ENCODE peak calls at places on chromosomes 16 and 17, in eight cellular contexts. Q is vagina, P is GM12892, K is GM12891, C is sigmoid colon, J is spleen, I is SK-N-SH, X is endothelial cell of umbilical vein. G is an unnamed sample.

GRCh38 chr16:67926181-67926742 is 5.4 kb downstream of the CTRL start:
- DNase-seq in X (peak), C (no peak), J (peak), K (no peak), I (no peak), Q (no peak), P (no peak), G (peak)

GRCh38 chr16:51305337-51305736 is 154.3 kb upstream of the SALL1 start:
- DNase-seq in I (no peak), P (no peak), C (no peak), Q (no peak), K (no peak), J (no peak), X (no peak), G (no peak)

GRCh38 chr16:47565454-47565853 is 104.3 kb downstream of the PHKB start:
- DNase-seq in K (no peak), X (peak), I (no peak), Q (no peak), C (peak), J (no peak), P (no peak), G (no peak)

GRCh38 chr17:76267051-76267576 is 2.0 kb downstream of the UBALD2 start:
- DNase-seq in P (no peak), I (no peak), K (no peak), J (no peak), C (no peak), Q (no peak), X (no peak), G (no peak)

GRCh38 chr16:460787-461186 is 35.3 kb downstream of the RAB11FIP3 start:
- DNase-seq in C (no peak), K (no peak), I (no peak), P (no peak), Q (no peak), X (no peak), J (no peak), G (no peak)

GRCh38 chr16:81823111-81823510 is 44.0 kb downstream of the PLCG2 start:
- DNase-seq in Q (no peak), K (no peak), P (no peak), J (peak), I (no peak), X (peak), C (no peak), G (no peak)

GRCh38 chr16:88005148-88005547 is 53.9 kb downstream of the BANP start:
- DNase-seq in K (no peak), X (no peak), P (no peak), I (peak), C (peak), J (no peak), Q (no peak), G (no peak)

GRCh38 chr16:10410469-10410868 is 24.6 kb downstream of the ATF7IP2 start:
- DNase-seq in X (no peak), Q (no peak), I (no peak), C (no peak), K (no peak), P (no peak), J (no peak), G (no peak)

GRCh38 chr17:27240802-27241155 is 53.1 kb upstream of the WSB1 start:
- DNase-seq in Q (no peak), J (no peak), C (no peak), K (no peak), I (no peak), X (no peak), P (no peak), G (no peak)

GRCh38 chr17:30101686-30102390 is 14.8 kb upstream of the NSRP1 start:
- DNase-seq in P (no peak), I (no peak), X (peak), J (no peak), C (no peak), K (no peak), Q (no peak), G (no peak)

GRCh38 chr17:27975146-27976011 is 67.1 kb upstream of the NLK start:
- DNase-seq in I (no peak), P (no peak), Q (no peak), X (peak), J (no peak), K (no peak), C (no peak), G (no peak)

GRCh38 chr16:26594666-26595065 is 472.1 kb upstream of the C16orf82 start:
- DNase-seq in I (no peak), J (no peak), C (no peak), Q (no peak), P (no peak), K (no peak), X (no peak), G (no peak)

GRCh38 chr17:2233441-2233947 is 70.1 kb downstream of the SMG6 start:
- DNase-seq in P (no peak), Q (no peak), I (no peak), J (no peak), K (no peak), X (peak), C (peak), G (no peak)

GRCh38 chr16:67490330-67491096 is 7.2 kb upstream of the AGRP start:
- DNase-seq in P (no peak), K (no peak), X (no peak), C (no peak), Q (no peak), J (no peak), I (no peak), G (no peak)

GRCh38 chr17:17851101-17851500 is 14.3 kb upstream of the SREBF1 start:
- DNase-seq in Q (no peak), P (no peak), C (no peak), J (no peak), I (no peak), K (no peak), X (no peak), G (no peak)

GRCh38 chr17:59121901-59122480 is 15.3 kb upstream of the TRIM37 start:
- DNase-seq in X (no peak), I (no peak), Q (no peak), P (no peak), C (no peak), K (no peak), J (no peak), G (no peak)

GRCh38 chr16:82651921-82652601 is 25.3 kb downstream of the CDH13 start:
- DNase-seq in X (no peak), I (no peak), K (no peak), C (peak), J (no peak), Q (no peak), P (no peak), G (no peak)

GRCh38 chr17:26818736-26819135 is 475.2 kb upstream of the WSB1 start:
- DNase-seq in J (no peak), P (no peak), X (peak), C (no peak), I (no peak), K (no peak), Q (no peak), G (no peak)

GRCh38 chr16:19182487-19182886 is 14.4 kb downstream of the SYT17 start:
- DNase-seq in J (no peak), Q (no peak), K (no peak), P (no peak), X (no peak), C (no peak), I (no peak), G (no peak)

GRCh38 chr17:8719291-8720246 is 25.1 kb downstream of the CCDC42 start:
- DNase-seq in I (no peak), K (no peak), X (no peak), P (no peak), C (no peak), Q (no peak), J (no peak), G (no peak)

GRCh38 chr17:44919885-44920564 is 4.7 kb upstream of the GFAP start:
- DNase-seq in C (peak), K (peak), X (peak), I (peak), P (peak), J (peak), Q (no peak), G (peak)

GRCh38 chr16:19284207-19284606 is 1.3 kb upstream of the CLEC19A start:
- DNase-seq in J (no peak), P (no peak), X (no peak), Q (no peak), C (no peak), K (no peak), I (no peak), G (peak)

GRCh38 chr17:83081561-83082201 is 2.3 kb downstream of the METRNL start:
- DNase-seq in P (no peak), Q (no peak), J (peak), X (no peak), K (no peak), I (no peak), C (peak), G (no peak)

GRCh38 chr16:72013888-72014538 is 5.5 kb downstream of the DHODH start:
- DNase-seq in K (no peak), I (no peak), Q (no peak), X (no peak), C (no peak), J (peak), P (no peak), G (no peak)

GRCh38 chr16:29808219-29808900 is 2.0 kb downstream of the MAZ start:
- DNase-seq in C (no peak), K (no peak), X (no peak), J (peak), I (no peak), P (no peak), Q (no peak), G (no peak)

GRCh38 chr17:42436401-42436800 is 13.3 kb upstream of the CAVIN1 start:
- DNase-seq in Q (no peak), I (no peak), K (no peak), P (no peak), J (no peak), C (peak), X (peak), G (no peak)

GRCh38 chr17:6936370-6937028 is 59.4 kb upstream of the ALOX12 start:
- DNase-seq in J (no peak), X (peak), I (peak), P (peak), K (no peak), C (peak), Q (no peak), G (no peak)

GRCh38 chr17:74457146-74457819 is 9.2 kb upstream of the CD300A start:
- DNase-seq in K (peak), Q (no peak), P (peak), J (peak), C (peak), X (peak), I (peak), G (peak)

GRCh38 chr17:17088104-17088485 is 45.8 kb downstream of the MPRIP start:
- DNase-seq in K (no peak), J (peak), P (no peak), X (no peak), C (peak), I (no peak), Q (no peak), G (no peak)

GRCh38 chr17:50519141-50519834 is 11.0 kb downstream of the MYCBPAP start:
- DNase-seq in Q (no peak), K (no peak), J (no peak), I (no peak), X (no peak), P (no peak), C (no peak), G (no peak)

GRCh38 chr17:77449908-77450741 is 309.4 kb downstream of the SEC14L1 start:
- DNase-seq in C (peak), J (peak), Q (no peak), K (no peak), P (no peak), I (peak), X (no peak), G (peak)

GRCh38 chr17:50165867-50166517 is at the start of gene SGCA:
- DNase-seq in P (no peak), C (no peak), X (no peak), I (no peak), K (no peak), J (peak), Q (no peak), G (no peak)

GRCh38 chr17:4220655-4221054 is 43.1 kb downstream of the ANKFY1 start:
- DNase-seq in J (no peak), I (no peak), C (peak), Q (no peak), X (no peak), P (no peak), K (no peak), G (peak)

GRCh38 chr17:40582328-40582901 is 17.1 kb upstream of the CCR7 start:
- DNase-seq in J (peak), Q (peak), K (no peak), C (no peak), I (no peak), P (no peak), X (peak), G (peak)

GRCh38 chr16:89687092-89687940 is 827 bp downstream of the CDK10 start:
- DNase-seq in X (peak), I (no peak), C (no peak), P (no peak), Q (peak), J (no peak), K (no peak), G (no peak)

GRCh38 chr16:56102159-56102798 is 89.0 kb upstream of the GNAO1 start:
- DNase-seq in J (no peak), C (peak), X (no peak), P (no peak), I (peak), K (no peak), Q (no peak), G (no peak)

GRCh38 chr17:81869221-81870154 is 1.6 kb downstream of the ARHGDIA start:
- DNase-seq in X (peak), Q (peak), P (peak), K (no peak), I (peak), C (peak), J (peak), G (no peak)
- TF ChIP-seq POLR2AphosphoS5 in X (no peak), Q (no peak), P (peak), K (no peak), I (peak), C (no peak), J (peak), G (no peak)

DNA sequence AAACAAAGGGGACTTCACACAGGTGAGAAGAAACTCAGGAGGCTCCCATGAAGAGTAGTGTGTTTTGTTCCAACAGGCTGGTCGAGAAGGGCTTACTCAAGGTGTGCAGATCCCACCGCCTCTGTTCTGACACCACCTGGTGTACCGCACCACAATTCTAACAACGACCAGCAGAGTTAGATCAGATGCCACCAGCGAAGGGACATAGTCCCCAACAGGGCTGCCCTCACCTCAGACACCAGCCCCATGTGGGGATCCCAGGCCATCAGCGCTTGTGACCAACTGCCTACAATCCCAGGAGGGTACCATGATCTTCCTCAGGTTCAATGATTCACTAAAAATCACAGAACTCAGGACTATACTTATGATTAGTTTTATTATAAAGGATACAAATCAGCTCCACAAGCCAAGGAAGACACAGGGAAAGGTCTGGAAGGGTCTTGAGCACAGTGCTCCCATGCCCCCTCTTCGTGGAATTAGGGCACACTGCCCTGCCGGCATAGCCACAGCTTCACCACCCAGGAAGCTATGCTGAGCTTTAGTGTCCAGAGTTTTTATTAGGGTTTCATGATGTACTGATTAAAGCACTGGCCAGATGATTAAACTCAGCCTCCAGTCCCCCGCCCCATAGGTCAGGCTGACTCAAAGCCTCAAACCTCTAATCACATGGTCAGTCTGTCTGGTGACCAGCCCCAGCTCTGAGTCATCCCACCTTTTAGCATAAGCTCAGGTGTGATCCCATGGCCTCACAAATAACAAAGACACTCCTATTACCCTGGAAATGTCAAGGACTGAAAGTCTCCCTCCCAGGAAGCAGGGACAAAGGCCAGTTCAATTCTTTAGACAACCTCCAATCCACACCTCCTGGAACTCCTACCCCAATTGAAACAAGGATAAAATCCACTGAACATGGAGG is 26.0 kb downstream of the TRIM25 start:
- DNase-seq in X (no peak), K (no peak), Q (no peak), I (no peak), C (no peak), J (no peak), P (no peak), G (no peak)
- TF ChIP-seq POLR2AphosphoS5 in X (no peak), K (peak), Q (no peak), I (no peak), C (no peak), J (no peak), P (peak), G (no peak)

GRCh38 chr17:79174193-79174765 is 99.7 kb downstream of the ENGASE start:
- DNase-seq in Q (no peak), P (no peak), C (no peak), X (no peak), I (no peak), J (no peak), K (no peak), G (no peak)
- TF ChIP-seq POLR2AphosphoS5 in Q (no peak), P (no peak), C (no peak), X (no peak), I (no peak), J (no peak), K (no peak), G (no peak)

DNA sequence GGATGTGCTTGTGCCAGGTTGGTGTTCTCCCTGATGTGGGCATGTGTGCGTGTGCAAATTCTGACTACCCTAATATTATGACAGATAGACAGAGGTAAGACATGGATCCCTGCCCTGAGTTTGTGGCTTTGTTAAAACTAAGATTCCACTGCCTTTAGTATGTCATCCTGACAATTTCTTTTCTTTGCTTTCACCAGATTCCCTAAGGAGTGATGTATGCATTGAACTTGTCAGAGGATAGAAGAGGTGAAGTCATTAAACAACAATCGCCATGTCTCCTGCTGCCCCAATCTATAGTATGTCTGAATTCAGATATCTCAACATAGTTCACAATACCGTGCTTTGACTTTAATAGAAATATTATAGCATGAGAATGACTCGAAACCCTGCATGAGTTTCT is 137.1 kb upstream of the ELAC2 start:
- DNase-seq in I (no peak), K (no peak), Q (no peak), P (no peak), C (no peak), J (no peak), X (no peak), G (no peak)
- TF ChIP-seq POLR2AphosphoS5 in I (no peak), K (no peak), Q (no peak), P (no peak), C (no peak), J (no peak), X (no peak), G (no peak)

DNA sequence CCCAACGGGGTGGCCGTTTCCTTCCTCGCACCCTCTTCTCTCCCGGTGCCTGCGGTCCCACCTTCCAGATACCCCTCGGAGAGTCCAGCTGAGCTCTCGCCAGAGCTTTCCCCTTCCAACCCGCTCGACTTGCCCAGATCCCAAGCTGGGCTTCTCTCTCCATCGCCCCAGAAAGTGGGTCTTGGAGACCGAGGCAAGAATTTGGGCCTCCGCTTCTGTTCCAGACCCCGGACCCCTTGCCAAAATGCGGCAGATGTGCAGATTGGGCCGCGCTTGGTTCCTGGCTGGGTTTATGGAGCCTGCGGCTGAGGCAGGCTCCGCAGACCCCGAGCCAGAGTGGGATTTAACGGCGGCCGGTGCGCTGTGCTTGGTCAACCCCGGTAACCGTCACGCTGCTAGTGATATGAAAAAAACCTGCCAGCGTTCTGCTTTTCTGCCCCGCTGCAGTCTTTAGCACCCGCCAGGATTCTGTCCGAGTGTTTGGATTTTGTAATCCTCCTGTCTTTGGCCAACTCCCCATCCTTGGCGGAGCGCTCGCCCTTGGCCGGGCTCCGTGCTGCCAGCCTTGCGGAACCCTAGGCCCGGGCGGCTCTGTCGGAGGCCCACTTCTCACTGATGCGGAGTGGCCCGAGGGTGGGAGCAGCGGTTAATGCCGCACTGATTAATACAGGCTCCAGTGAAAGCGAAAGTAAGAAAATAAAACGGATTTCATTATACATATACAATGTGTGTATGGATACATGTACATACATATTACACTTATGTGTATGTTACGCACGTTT is 754 bp upstream of the SLFN11 start:
- DNase-seq in I (peak), K (peak), X (no peak), P (peak), Q (no peak), C (peak), J (peak), G (peak)
- TF ChIP-seq POLR2AphosphoS5 in I (no peak), K (no peak), X (peak), P (no peak), Q (peak), C (peak), J (peak), G (no peak)

GRCh38 chr17:69117855-69118758 is 23.6 kb downstream of the ABCA6 start:
- DNase-seq in P (no peak), K (no peak), Q (no peak), I (no peak), J (no peak), X (peak), C (no peak), G (no peak)
- TF ChIP-seq POLR2AphosphoS5 in P (no peak), K (no peak), Q (no peak), I (no peak), J (no peak), X (no peak), C (no peak), G (no peak)

G was measured in prostate gland.